ENCODE peak calls at places on chromosome 18, in nine cellular contexts. H is GM23338, X is A549, A is GM12878, J is HCT116, R is HepG2, D is HL-60, T is SK-N-SH, O is K562. B is an unnamed sample.

GRCh38 chr18:3652380-3653262 is 202.6 kb downstream of the TGIF1 start:
- DNase-seq in H (no peak), X (peak), A (no peak), J (peak), R (peak), D (peak), T (peak), O (peak), B (peak)

GRCh38 chr18:62992877-62993365 is 277.6 kb downstream of the PHLPP1 start:
- DNase-seq in H (no peak), X (no peak), A (no peak), J (no peak), R (no peak), D (no peak), T (no peak), O (no peak), B (no peak)

GRCh38 chr18:67199993-67200617 is 316.4 kb downstream of the DSEL start:
- DNase-seq in H (peak), X (peak), A (peak), J (peak), R (peak), D (peak), T (peak), O (no peak), B (peak)

GRCh38 chr18:41075212-41075611 is 879.8 kb upstream of the PIK3C3 start:
- DNase-seq in H (no peak), X (no peak), A (no peak), J (no peak), R (no peak), D (no peak), T (no peak), O (no peak), B (no peak)

GRCh38 chr18:53004798-53005197 is 664.8 kb downstream of the DCC start:
- DNase-seq in H (peak), X (no peak), A (no peak), J (no peak), R (no peak), D (no peak), T (no peak), O (no peak), B (no peak)

GRCh38 chr18:424071-424868 is 76.2 kb downstream of the COLEC12 start:
- DNase-seq in H (no peak), X (no peak), A (no peak), J (no peak), R (no peak), D (no peak), T (no peak), O (no peak), B (no peak)

GRCh38 chr18:54775686-54776085 is 52.6 kb upstream of the RAB27B start:
- DNase-seq in H (peak), X (peak), A (no peak), J (peak), R (no peak), D (no peak), T (peak), O (peak), B (no peak)

GRCh38 chr18:70490008-70490933 is 201.4 kb downstream of the SOCS6 start:
- DNase-seq in H (peak), X (no peak), A (no peak), J (peak), R (peak), D (peak), T (peak), O (peak), B (peak)

GRCh38 chr18:48132993-48133674 is 202.7 kb upstream of the SMAD2 start:
- DNase-seq in H (no peak), X (no peak), A (no peak), J (no peak), R (no peak), D (no peak), T (no peak), O (no peak), B (no peak)

GRCh38 chr18:70705831-70706416 is 417.1 kb downstream of the SOCS6 start:
- DNase-seq in H (no peak), X (no peak), A (no peak), J (no peak), R (no peak), D (no peak), T (no peak), O (no peak), B (no peak)

GRCh38 chr18:777021-777420 is 35.0 kb downstream of the YES1 start:
- DNase-seq in H (no peak), X (no peak), A (no peak), J (no peak), R (no peak), D (no peak), T (no peak), O (no peak), B (no peak)

GRCh38 chr18:45221363-45221762 is 393.9 kb upstream of the SLC14A2 start:
- DNase-seq in H (no peak), X (no peak), A (no peak), J (no peak), R (no peak), D (no peak), T (no peak), O (no peak), B (no peak)

GRCh38 chr18:811192-812122 is 585 bp downstream of the YES1 start:
- DNase-seq in H (peak), X (peak), A (no peak), J (no peak), R (no peak), D (no peak), T (no peak), O (no peak), B (no peak)

GRCh38 chr18:27413495-27414401 is 228.6 kb upstream of the CHST9 start:
- DNase-seq in H (no peak), X (no peak), A (no peak), J (no peak), R (no peak), D (no peak), T (no peak), O (no peak), B (no peak)

GRCh38 chr18:7094432-7094831 is 23.2 kb downstream of the LAMA1 start:
- DNase-seq in H (no peak), X (no peak), A (no peak), J (no peak), R (no peak), D (no peak), T (no peak), O (no peak), B (no peak)

GRCh38 chr18:26717123-26717522 is 148.4 kb downstream of the AQP4 start:
- DNase-seq in H (peak), X (no peak), A (no peak), J (no peak), R (no peak), D (no peak), T (no peak), O (no peak), B (no peak)

GRCh38 chr18:44723973-44724778 is 43.5 kb downstream of the SETBP1 start:
- DNase-seq in H (peak), X (no peak), A (no peak), J (no peak), R (no peak), D (no peak), T (no peak), O (peak), B (no peak)

GRCh38 chr18:34023471-34023870 is 201.2 kb downstream of the NOL4 start:
- DNase-seq in H (peak), X (no peak), A (no peak), J (no peak), R (no peak), D (no peak), T (no peak), O (no peak), B (no peak)

GRCh38 chr18:10822457-10822856 is 296.6 kb downstream of the NAPG start:
- DNase-seq in H (peak), X (no peak), A (no peak), J (no peak), R (no peak), D (no peak), T (no peak), O (peak), B (no peak)

GRCh38 chr18:12038082-12038660 is 55.5 kb upstream of the ANKRD62 start:
- DNase-seq in H (peak), X (no peak), A (no peak), J (no peak), R (no peak), D (no peak), T (peak), O (no peak), B (no peak)

GRCh38 chr18:34971313-34971712 is 69.9 kb upstream of the MAPRE2 start:
- DNase-seq in H (no peak), X (no peak), A (no peak), J (no peak), R (no peak), D (peak), T (no peak), O (no peak), B (no peak)

GRCh38 chr18:11148655-11149440 is 521 bp downstream of the PIEZO2 start:
- DNase-seq in H (peak), X (no peak), A (no peak), J (no peak), R (no peak), D (no peak), T (no peak), O (no peak), B (no peak)

GRCh38 chr18:7743256-7743655 is 176.1 kb downstream of the PTPRM start:
- DNase-seq in H (no peak), X (no peak), A (no peak), J (no peak), R (no peak), D (no peak), T (no peak), O (no peak), B (no peak)

GRCh38 chr18:21747268-21747667 is 6.7 kb downstream of the MIB1 start:
- DNase-seq in H (no peak), X (no peak), A (no peak), J (no peak), R (no peak), D (no peak), T (no peak), O (no peak), B (no peak)

GRCh38 chr18:49459404-49460171 is 857 bp downstream of the DYM start:
- DNase-seq in H (peak), X (peak), A (no peak), J (no peak), R (no peak), D (no peak), T (peak), O (no peak), B (no peak)
- H3K27ac ChIP-seq in H (no peak), X (peak), A (peak), J (peak), R (peak), D (peak), T (peak), O (peak), B (peak)

GRCh38 chr18:79416022-79416676 is 20.4 kb downstream of the NFATC1 start:
- DNase-seq in H (no peak), X (no peak), A (no peak), J (no peak), R (no peak), D (no peak), T (no peak), O (no peak), B (no peak)
- TF ChIP-seq REST in H (no peak), X (no peak), A (no peak), J (no peak), R (no peak), D (no peak), T (no peak), O (no peak), B (no peak)

DNA sequence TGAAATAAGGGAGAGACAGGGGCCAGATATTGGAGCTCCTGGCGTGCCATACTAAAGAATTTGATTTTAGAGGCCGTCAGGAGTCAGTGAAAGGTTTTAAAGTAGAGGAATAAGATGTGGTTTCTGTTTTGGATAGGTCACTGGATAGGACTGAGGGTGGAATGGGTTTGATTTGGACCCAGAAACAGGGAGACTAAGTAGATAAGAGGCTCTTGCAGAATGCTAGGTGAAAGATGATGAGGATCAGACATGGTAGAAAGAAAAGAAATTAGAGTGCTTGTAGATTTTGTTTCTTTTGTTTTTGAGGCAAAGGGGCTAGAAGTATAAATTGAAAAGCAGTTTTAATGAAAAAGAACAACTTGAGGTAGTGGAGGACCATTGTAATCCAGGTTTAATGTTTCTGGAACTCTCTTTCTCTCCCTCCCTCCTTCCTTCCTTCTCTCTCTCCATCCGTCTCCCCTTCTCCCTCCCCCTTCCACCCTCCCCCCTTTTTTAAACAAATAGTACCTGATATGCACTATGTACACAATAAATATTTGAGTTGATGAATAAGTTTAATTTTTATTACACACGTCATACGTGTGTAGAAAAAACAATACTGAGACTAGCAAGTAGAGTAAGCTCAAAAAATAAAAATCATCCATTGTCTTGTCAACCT is 1.9 kb downstream of the NDUFV2 start:
- DNase-seq in H (no peak), X (no peak), A (no peak), J (no peak), R (no peak), D (no peak), T (no peak), O (no peak), B (no peak)
- H3K27ac ChIP-seq in H (peak), X (peak), A (peak), J (no peak), R (peak), D (peak), T (no peak), O (peak), B (peak)

GRCh38 chr18:77047803-77048419 is 84.7 kb downstream of the MBP start:
- DNase-seq in H (no peak), X (no peak), A (no peak), J (no peak), R (no peak), D (no peak), T (no peak), O (no peak), B (no peak)
- TF ChIP-seq REST in H (no peak), X (no peak), A (no peak), J (no peak), R (no peak), D (no peak), T (no peak), O (no peak), B (no peak)

GRCh38 chr18:13725566-13726227 is 661 bp downstream of the FAM210A start:
- DNase-seq in H (peak), X (no peak), A (no peak), J (no peak), R (peak), D (no peak), T (no peak), O (no peak), B (no peak)
- H3K27ac ChIP-seq in H (no peak), X (peak), A (peak), J (peak), R (peak), D (peak), T (peak), O (peak), B (peak)

GRCh38 chr18:5444269-5444668 is 99.5 kb downstream of the EPB41L3 start:
- DNase-seq in H (no peak), X (no peak), A (no peak), J (no peak), R (no peak), D (no peak), T (no peak), O (no peak), B (no peak)
- TF ChIP-seq REST in H (no peak), X (no peak), A (no peak), J (no peak), R (no peak), D (no peak), T (no peak), O (no peak), B (no peak)

GRCh38 chr18:58871514-58872490 is 7.1 kb downstream of the ZNF532 start:
- DNase-seq in H (no peak), X (no peak), A (no peak), J (no peak), R (no peak), D (no peak), T (no peak), O (no peak), B (no peak)
- H3K27ac ChIP-seq in H (peak), X (peak), A (no peak), J (no peak), R (no peak), D (no peak), T (no peak), O (no peak), B (peak)